ENCODE peak calls at places on chromosomes 4 and X, in four cellular contexts. One of them, this sample, is unnamed.

GRCh38 chr4:140689628-140690027 is 66.6 kb downstream of the TBC1D9 start:
- DNase-seq in bronchial epithelial cell: no peak
- DNase-seq in AG20443: no peak
- DNase-seq in activated CD4-positive, alpha-beta T cell treated with anti-CD3 and anti-CD28 coated beads, Interleukin-2, amount 10 ng/mL, durations not matched to agents 7 days and 5 days: no peak
- DNase-seq in this sample: no peak

GRCh38 chrX:78769933-78770332 is 22.4 kb downstream of the LPAR4 start:
- DNase-seq in bronchial epithelial cell: no peak
- DNase-seq in AG20443: no peak
- DNase-seq in activated CD4-positive, alpha-beta T cell treated with anti-CD3 and anti-CD28 coated beads, Interleukin-2, amount 10 ng/mL, durations not matched to agents 7 days and 5 days: no peak
- DNase-seq in this sample: peak; percentile 3

GRCh38 chrX:23666282-23666681 is 1.0 kb upstream of the PRDX4 start:
- DNase-seq in bronchial epithelial cell: no peak
- DNase-seq in AG20443: no peak
- DNase-seq in activated CD4-positive, alpha-beta T cell treated with anti-CD3 and anti-CD28 coated beads, Interleukin-2, amount 10 ng/mL, durations not matched to agents 7 days and 5 days: no peak
- DNase-seq in this sample: no peak

GRCh38 chr4:53116959-53117358 is 248.9 kb downstream of the SCFD2 start:
- DNase-seq in bronchial epithelial cell: no peak
- DNase-seq in AG20443: peak; percentile 73
- DNase-seq in activated CD4-positive, alpha-beta T cell treated with anti-CD3 and anti-CD28 coated beads, Interleukin-2, amount 10 ng/mL, durations not matched to agents 7 days and 5 days: no peak
- DNase-seq in this sample: no peak

GRCh38 chr4:146957252-146957651 is 11.6 kb upstream of the TTC29 start:
- DNase-seq in bronchial epithelial cell: peak; percentile 68
- DNase-seq in AG20443: peak; percentile 52
- DNase-seq in activated CD4-positive, alpha-beta T cell treated with anti-CD3 and anti-CD28 coated beads, Interleukin-2, amount 10 ng/mL, durations not matched to agents 7 days and 5 days: no peak
- DNase-seq in this sample: no peak

GRCh38 chr4:173092003-173092402 is 76.6 kb upstream of the GALNT7 start:
- DNase-seq in bronchial epithelial cell: no peak
- DNase-seq in AG20443: no peak
- DNase-seq in activated CD4-positive, alpha-beta T cell treated with anti-CD3 and anti-CD28 coated beads, Interleukin-2, amount 10 ng/mL, durations not matched to agents 7 days and 5 days: no peak
- DNase-seq in this sample: no peak

GRCh38 chr4:30538794-30539193 is 181.4 kb upstream of the PCDH7 start:
- DNase-seq in bronchial epithelial cell: no peak
- DNase-seq in AG20443: no peak
- DNase-seq in activated CD4-positive, alpha-beta T cell treated with anti-CD3 and anti-CD28 coated beads, Interleukin-2, amount 10 ng/mL, durations not matched to agents 7 days and 5 days: no peak
- DNase-seq in this sample: no peak

GRCh38 chr4:8586671-8587468 is 5.7 kb upstream of the CPZ start:
- DNase-seq in bronchial epithelial cell: peak; percentile 11
- DNase-seq in AG20443: no peak
- DNase-seq in activated CD4-positive, alpha-beta T cell treated with anti-CD3 and anti-CD28 coated beads, Interleukin-2, amount 10 ng/mL, durations not matched to agents 7 days and 5 days: no peak
- DNase-seq in this sample: no peak

GRCh38 chr4:25075851-25076250 is 45.1 kb upstream of the LGI2 start:
- DNase-seq in bronchial epithelial cell: peak; percentile 43
- DNase-seq in AG20443: no peak
- DNase-seq in activated CD4-positive, alpha-beta T cell treated with anti-CD3 and anti-CD28 coated beads, Interleukin-2, amount 10 ng/mL, durations not matched to agents 7 days and 5 days: no peak
- DNase-seq in this sample: no peak

GRCh38 chr4:62135565-62136156 is 935.5 kb downstream of the ADGRL3 start:
- DNase-seq in bronchial epithelial cell: peak; percentile 1
- DNase-seq in AG20443: no peak
- DNase-seq in activated CD4-positive, alpha-beta T cell treated with anti-CD3 and anti-CD28 coated beads, Interleukin-2, amount 10 ng/mL, durations not matched to agents 7 days and 5 days: no peak
- DNase-seq in this sample: no peak

GRCh38 chrX:68980906-68981616 is 152.2 kb downstream of the EFNB1 start:
- DNase-seq in bronchial epithelial cell: no peak
- DNase-seq in AG20443: no peak
- DNase-seq in activated CD4-positive, alpha-beta T cell treated with anti-CD3 and anti-CD28 coated beads, Interleukin-2, amount 10 ng/mL, durations not matched to agents 7 days and 5 days: no peak
- DNase-seq in this sample: no peak

GRCh38 chrX:117972681-117973080 is 143.9 kb downstream of the KLHL13 start:
- DNase-seq in bronchial epithelial cell: no peak
- DNase-seq in AG20443: no peak
- DNase-seq in activated CD4-positive, alpha-beta T cell treated with anti-CD3 and anti-CD28 coated beads, Interleukin-2, amount 10 ng/mL, durations not matched to agents 7 days and 5 days: no peak
- DNase-seq in this sample: no peak

GRCh38 chrX:122626871-122627270 is 557.2 kb upstream of the GRIA3 start:
- DNase-seq in bronchial epithelial cell: peak; percentile 82
- DNase-seq in AG20443: no peak
- DNase-seq in activated CD4-positive, alpha-beta T cell treated with anti-CD3 and anti-CD28 coated beads, Interleukin-2, amount 10 ng/mL, durations not matched to agents 7 days and 5 days: no peak
- DNase-seq in this sample: no peak

GRCh38 chr4:127809173-127809800 is 27.2 kb downstream of the HSPA4L start:
- DNase-seq in bronchial epithelial cell: no peak
- DNase-seq in AG20443: no peak
- DNase-seq in activated CD4-positive, alpha-beta T cell treated with anti-CD3 and anti-CD28 coated beads, Interleukin-2, amount 10 ng/mL, durations not matched to agents 7 days and 5 days: no peak
- DNase-seq in this sample: no peak

GRCh38 chr4:61817071-61817470 is 616.9 kb downstream of the ADGRL3 start:
- DNase-seq in bronchial epithelial cell: no peak
- DNase-seq in AG20443: no peak
- DNase-seq in activated CD4-positive, alpha-beta T cell treated with anti-CD3 and anti-CD28 coated beads, Interleukin-2, amount 10 ng/mL, durations not matched to agents 7 days and 5 days: no peak
- DNase-seq in this sample: no peak

GRCh38 chrX:13967636-13968035 is 62.1 kb downstream of the GEMIN8 start:
- DNase-seq in bronchial epithelial cell: no peak
- DNase-seq in AG20443: no peak
- DNase-seq in activated CD4-positive, alpha-beta T cell treated with anti-CD3 and anti-CD28 coated beads, Interleukin-2, amount 10 ng/mL, durations not matched to agents 7 days and 5 days: no peak
- DNase-seq in this sample: no peak

GRCh38 chr4:52843958-52844357 is 18.2 kb upstream of the RASL11B start:
- DNase-seq in bronchial epithelial cell: no peak
- DNase-seq in AG20443: no peak
- DNase-seq in activated CD4-positive, alpha-beta T cell treated with anti-CD3 and anti-CD28 coated beads, Interleukin-2, amount 10 ng/mL, durations not matched to agents 7 days and 5 days: no peak
- DNase-seq in this sample: no peak